ENCODE peak calls at places on chromosome 10, in seven cellular contexts. G is DMS153; K is activated T-cell treated with anti-CD3 and anti-CD28 coated beads, Interleukin-2, amount 50 U/mL, for 24 hours; A is GM10248; I is transverse colon; N is activated CD4-positive, alpha-beta memory T cell treated with anti-CD3 and anti-CD28 coated beads, Interleukin-2, amount 10 ng/mL, durations not matched to agents 7 days and 5 days; C is NT2/D1. L is an unnamed sample.

GRCh38 chr10:123635131-123635530 is 31.0 kb upstream of the GPR26 start:
- DNase-seq in K (no peak), I (no peak), N (no peak), A (no peak), G (no peak), C (no peak), L (no peak)

GRCh38 chr10:126054191-126054590 is 157.8 kb downstream of the FANK1 start:
- DNase-seq in I (no peak), A (no peak), K (no peak), G (no peak), C (no peak), N (no peak), L (no peak)

GRCh38 chr10:98074315-98074911 is 44.0 kb upstream of the CRTAC1 start:
- DNase-seq in C (no peak), I (no peak), G (no peak), K (no peak), A (no peak), N (peak; percentile 21), L (no peak)

GRCh38 chr10:79905322-79906314 is 43.3 kb downstream of the SFTPD start:
- DNase-seq in G (no peak), I (no peak), K (peak; percentile 33), N (no peak), A (no peak), C (no peak), L (no peak)

GRCh38 chr10:119491941-119492340 is 50.6 kb downstream of the RGS10 start:
- DNase-seq in I (no peak), G (no peak), N (no peak), C (no peak), A (no peak), K (no peak), L (no peak)

GRCh38 chr10:58241346-58241745 is 26.3 kb downstream of the IPMK start:
- DNase-seq in N (no peak), I (no peak), A (no peak), C (no peak), G (no peak), K (no peak), L (no peak)

GRCh38 chr10:133123050-133123745 is 35.5 kb downstream of the ADGRA1 start:
- DNase-seq in I (no peak), G (no peak), C (no peak), N (no peak), A (no peak), K (no peak), L (no peak)

GRCh38 chr10:129641982-129642381 is 174.9 kb downstream of the MGMT start:
- DNase-seq in G (no peak), K (no peak), N (no peak), C (no peak), I (no peak), A (no peak), L (no peak)

GRCh38 chr10:66025186-66025585 is 900.6 kb upstream of the LRRTM3 start:
- DNase-seq in G (no peak), A (no peak), K (no peak), C (no peak), I (no peak), N (no peak), L (no peak)

GRCh38 chr10:84654671-84655070 is 326.3 kb downstream of the CCSER2 start:
- DNase-seq in I (no peak), A (no peak), N (no peak), K (no peak), G (peak; percentile 95), C (no peak), L (no peak)

GRCh38 chr10:116826803-116827202 is 22.5 kb upstream of the ENO4 start:
- DNase-seq in N (no peak), C (no peak), K (no peak), I (no peak), A (no peak), G (no peak), L (no peak)

GRCh38 chr10:30188567-30189253 is 129.3 kb upstream of the JCAD start:
- DNase-seq in N (no peak), C (no peak), G (no peak), K (no peak), A (no peak), I (no peak), L (no peak)

GRCh38 chr10:46544989-46545791 is 11.3 kb downstream of the GPRIN2 start:
- DNase-seq in G (no peak), C (no peak), N (no peak), K (peak; percentile 28), I (peak; percentile 18), A (no peak), L (no peak)

GRCh38 chr10:74079028-74079913 is 71.4 kb downstream of the AP3M1 start:
- DNase-seq in I (no peak), C (no peak), N (no peak), A (no peak), K (no peak), G (no peak), L (no peak)

GRCh38 chr10:47176206-47176902 is 123.6 kb upstream of the GDF10 start:
- DNase-seq in K (no peak), I (no peak), G (no peak), N (no peak), C (no peak), A (no peak), L (no peak)

GRCh38 chr10:50431791-50432190 is 180.5 kb upstream of the ASAH2 start:
- DNase-seq in C (no peak), I (no peak), K (no peak), A (peak; percentile 52), G (no peak), N (peak; percentile 25), L (no peak)

GRCh38 chr10:69005704-69006103 is 17.1 kb downstream of the KIFBP start:
- DNase-seq in I (no peak), G (no peak), N (no peak), A (no peak), K (no peak), C (no peak), L (no peak)

GRCh38 chr10:15167411-15168295 is 840 bp downstream of the NMT2 start:
- DNase-seq in A (peak; percentile 46), I (peak; percentile 56), N (peak; percentile 53), G (no peak), C (peak; percentile 42), K (peak; percentile 70), L (peak; percentile 41)

GRCh38 chr10:77969029-77969635 is 42.6 kb upstream of the DLG5 start:
- DNase-seq in K (no peak), N (no peak), I (no peak), A (no peak), G (no peak), C (no peak), L (no peak)

GRCh38 chr10:102645388-102645740 is 1.1 kb downstream of the TRIM8 start:
- DNase-seq in K (no peak), C (no peak), I (peak; percentile 80), N (peak; percentile 58), A (no peak), G (peak; percentile 59), L (no peak)

GRCh38 chr10:17981766-17982380 is 30.2 kb downstream of the SLC39A12 start:
- DNase-seq in G (no peak), I (no peak), C (no peak), N (no peak), K (no peak), A (no peak), L (no peak)

GRCh38 chr10:48612241-48612943 is 7.5 kb upstream of the ARHGAP22 start:
- DNase-seq in A (no peak), I (no peak), N (no peak), K (no peak), C (no peak), G (no peak), L (no peak)

GRCh38 chr10:22323538-22324305 is 2.8 kb downstream of the BMI1 start:
- DNase-seq in K (no peak), I (no peak), N (no peak), C (no peak), A (no peak), G (no peak), L (no peak)

GRCh38 chr10:43822509-43823236 is 174.0 kb upstream of the ZNF32 start:
- DNase-seq in C (no peak), A (no peak), N (no peak), K (no peak), I (no peak), G (no peak), L (no peak)

GRCh38 chr10:95133997-95134396 is 60.0 kb upstream of the ACSM6 start:
- DNase-seq in A (no peak), G (no peak), C (no peak), N (no peak), I (no peak), K (no peak), L (no peak)

GRCh38 chr10:29623797-29624196 is 11.0 kb downstream of the SVIL start:
- DNase-seq in K (no peak), N (no peak), G (no peak), A (no peak), I (no peak), C (no peak), L (no peak)

GRCh38 chr10:124878457-124878739 is 63.5 kb upstream of the ZRANB1 start:
- DNase-seq in C (no peak), N (no peak), K (no peak), A (no peak), I (no peak), G (no peak), L (no peak)

GRCh38 chr10:123548779-123549178 is 117.4 kb upstream of the GPR26 start:
- DNase-seq in K (no peak), G (no peak), C (no peak), I (no peak), N (no peak), A (peak; percentile 5), L (no peak)

GRCh38 chr10:123351715-123352114 is 197.5 kb downstream of the BUB3 start:
- DNase-seq in K (no peak), G (no peak), I (no peak), C (no peak), N (no peak), A (no peak), L (no peak)

GRCh38 chr10:21171936-21172773 is 275.0 kb upstream of the NEBL start:
- DNase-seq in C (no peak), I (peak; percentile 47), K (no peak), A (no peak), G (peak; percentile 67), N (no peak), L (no peak)

GRCh38 chr10:37957841-37958240 is 18.6 kb downstream of the ZNF25 start:
- DNase-seq in G (no peak), C (no peak), A (no peak), I (no peak), K (no peak), N (no peak), L (no peak)

GRCh38 chr10:50511512-50512213 is 112.1 kb downstream of the SGMS1 start:
- DNase-seq in K (no peak), C (no peak), G (no peak), I (no peak), N (peak; percentile 29), A (no peak), L (no peak)

GRCh38 chr10:96470108-96470743 is 43.5 kb downstream of the TLL2 start:
- DNase-seq in A (peak; percentile 69), I (no peak), C (no peak), N (peak; percentile 25), K (peak; percentile 37), G (no peak), L (no peak)

GRCh38 chr10:86188326-86188725 is 178.3 kb downstream of the GRID1 start:
- DNase-seq in K (no peak), A (no peak), C (no peak), I (no peak), N (no peak), G (no peak), L (no peak)

GRCh38 chr10:109633846-109634245 is 289.5 kb downstream of the XPNPEP1 start:
- DNase-seq in N (no peak), A (no peak), C (no peak), G (no peak), K (no peak), I (no peak), L (no peak)

GRCh38 chr10:118978316-118978997 is 51.1 kb upstream of the NANOS1 start:
- DNase-seq in N (no peak), K (no peak), I (no peak), A (no peak), C (no peak), G (no peak), L (no peak)